ENCODE peak calls at places on chromosomes 13 and 19, in seven cellular contexts. Z is mesendoderm, D is H9, A is neuronal stem cell, X is mesenchymal stem cell, I is IMR-90, H is H1. V is an unnamed sample.

GRCh38 chr13:50989476-50989875 is 79.9 kb downstream of the RNASEH2B start:
- DNase-seq in Z (peak), H (no peak), A (no peak), X (peak), I (no peak), D (peak), V (no peak)

GRCh38 chr19:35692010-35692409 is 12.3 kb upstream of the ZBTB32 start:
- DNase-seq in D (no peak), Z (no peak), H (no peak), A (no peak), I (no peak), X (no peak), V (no peak)

GRCh38 chr13:46359731-46360130 is 27.3 kb downstream of the RUBCNL start:
- DNase-seq in H (no peak), I (peak), X (peak), D (no peak), A (no peak), Z (no peak), V (no peak)

GRCh38 chr19:42989851-42990250 is 36.4 kb downstream of the PSG11 start:
- DNase-seq in X (no peak), A (no peak), Z (no peak), H (no peak), D (no peak), I (no peak), V (no peak)

GRCh38 chr13:76696370-76696769 is 189.8 kb downstream of the KCTD12 start:
- DNase-seq in Z (peak), H (no peak), X (peak), A (no peak), I (peak), D (no peak), V (no peak)

GRCh38 chr19:54063350-54064078 is at the start of gene VSTM1:
- DNase-seq in Z (no peak), I (no peak), H (no peak), X (no peak), A (no peak), D (no peak), V (no peak)

GRCh38 chr13:49874430-49874829 is 61.7 kb downstream of the SPRYD7 start:
- DNase-seq in D (no peak), X (no peak), I (no peak), Z (no peak), H (no peak), A (no peak), V (no peak)

GRCh38 chr19:55579766-55580621 is 654 bp downstream of the ZNF579 start:
- DNase-seq in Z (peak), X (peak), A (no peak), H (no peak), D (peak), I (peak), V (no peak)

GRCh38 chr19:11949201-11949600 is 15.6 kb upstream of the ZNF763 start:
- DNase-seq in X (peak), Z (peak), I (peak), D (no peak), H (no peak), A (no peak), V (no peak)

GRCh38 chr13:79528356-79528755 is 47.4 kb downstream of the NDFIP2 start:
- DNase-seq in D (no peak), X (peak), I (peak), A (no peak), H (no peak), Z (no peak), V (no peak)

GRCh38 chr19:49475191-49475932 is 1.3 kb downstream of the FLT3LG start:
- DNase-seq in I (no peak), A (no peak), X (no peak), H (no peak), Z (no peak), D (peak), V (no peak)

GRCh38 chr19:36939153-36939552 is 23.0 kb downstream of the ZNF568 start:
- DNase-seq in A (no peak), H (no peak), X (no peak), D (no peak), Z (peak), I (no peak), V (peak)

GRCh38 chr13:108093616-108094015 is 121.7 kb downstream of the LIG4 start:
- DNase-seq in D (no peak), I (no peak), H (no peak), A (no peak), X (no peak), Z (no peak), V (no peak)

GRCh38 chr19:46787331-46788100 is 878 bp downstream of the SLC1A5 start:
- DNase-seq in I (peak), Z (peak), X (peak), D (peak), H (no peak), A (peak), V (peak)

GRCh38 chr13:25217023-25217909 is 45.2 kb upstream of the AMER2 start:
- DNase-seq in X (peak), A (no peak), I (peak), H (no peak), D (no peak), Z (peak), V (peak)

GRCh38 chr13:25267715-25268114 is 19.6 kb downstream of the MTMR6 start:
- DNase-seq in A (no peak), I (peak), D (no peak), X (peak), H (no peak), Z (no peak), V (no peak)

GRCh38 chr13:35549481-35549880 is 73.0 kb upstream of the MAB21L1 start:
- DNase-seq in D (no peak), X (peak), Z (peak), I (peak), H (no peak), A (no peak), V (peak)

GRCh38 chr13:107743983-107744382 is 471.4 kb downstream of the LIG4 start:
- DNase-seq in I (peak), H (no peak), Z (peak), X (peak), D (no peak), A (no peak), V (no peak)

GRCh38 chr13:20969182-20969581 is 66.6 kb upstream of the XPO4 start:
- DNase-seq in Z (no peak), X (peak), D (no peak), I (peak), H (no peak), A (no peak), V (no peak)

GRCh38 chr19:33227242-33227650 is 1.6 kb upstream of the SLC7A10 start:
- DNase-seq in D (peak), A (no peak), H (no peak), Z (peak), I (peak), X (peak), V (no peak)

GRCh38 chr19:48190288-48191284 is 20.1 kb downstream of the ZSWIM9 start:
- DNase-seq in I (peak), H (peak), Z (peak), X (peak), A (no peak), D (peak), V (peak)

GRCh38 chr13:41746259-41746658 is 214.7 kb downstream of the VWA8 start:
- DNase-seq in D (no peak), Z (no peak), H (no peak), X (peak), A (no peak), I (peak), V (no peak)

GRCh38 chr19:55673465-55673864 is 1.6 kb upstream of the EPN1 start:
- DNase-seq in I (no peak), Z (peak), D (no peak), X (no peak), A (no peak), H (no peak), V (no peak)

GRCh38 chr19:49592486-49593232 is 1.7 kb downstream of the PRR12 start:
- DNase-seq in X (peak), H (no peak), A (no peak), Z (peak), I (no peak), D (peak), V (peak)

GRCh38 chr19:35119578-35119977 is 4.0 kb downstream of the FXYD3 start:
- DNase-seq in Z (no peak), H (no peak), A (no peak), X (no peak), I (no peak), D (no peak), V (no peak)

GRCh38 chr19:44430956-44431355 is 17.3 kb downstream of the ZNF229 start:
- DNase-seq in H (no peak), A (no peak), X (no peak), Z (no peak), D (no peak), I (peak), V (no peak)

GRCh38 chr19:1076951-1077350 is 10.0 kb downstream of the ARHGAP45 start:
- DNase-seq in H (no peak), D (no peak), A (no peak), X (no peak), Z (no peak), I (no peak), V (no peak)

GRCh38 chr13:23810842-23811241 is 78.4 kb downstream of the MIPEP start:
- DNase-seq in I (no peak), Z (no peak), X (no peak), A (no peak), D (no peak), H (no peak), V (no peak)

GRCh38 chr19:48367855-48368254 is 3.7 kb downstream of the SYNGR4 start:
- DNase-seq in I (no peak), D (no peak), X (no peak), H (no peak), Z (no peak), A (no peak), V (no peak)

GRCh38 chr19:35860818-35861639 is 4.3 kb downstream of the KIRREL2 start:
- DNase-seq in A (peak), H (peak), I (no peak), Z (peak), D (peak), X (peak), V (peak)

GRCh38 chr19:57850553-57851017 is 926 bp downstream of the ZNF587 start:
- DNase-seq in I (peak), A (peak), D (peak), H (no peak), Z (peak), X (peak), V (peak)

GRCh38 chr13:47211106-47211505 is 314.3 kb upstream of the HTR2A start:
- DNase-seq in H (peak), X (peak), D (peak), I (peak), A (no peak), Z (peak), V (peak)

GRCh38 chr19:15453906-15454305 is 4.2 kb upstream of the WIZ start:
- DNase-seq in H (no peak), X (no peak), D (no peak), I (no peak), A (no peak), Z (no peak), V (no peak)

GRCh38 chr13:33891196-33891742 is 73.3 kb downstream of the RFC3 start:
- DNase-seq in D (no peak), Z (no peak), X (no peak), A (no peak), I (no peak), H (no peak), V (no peak)

DNA sequence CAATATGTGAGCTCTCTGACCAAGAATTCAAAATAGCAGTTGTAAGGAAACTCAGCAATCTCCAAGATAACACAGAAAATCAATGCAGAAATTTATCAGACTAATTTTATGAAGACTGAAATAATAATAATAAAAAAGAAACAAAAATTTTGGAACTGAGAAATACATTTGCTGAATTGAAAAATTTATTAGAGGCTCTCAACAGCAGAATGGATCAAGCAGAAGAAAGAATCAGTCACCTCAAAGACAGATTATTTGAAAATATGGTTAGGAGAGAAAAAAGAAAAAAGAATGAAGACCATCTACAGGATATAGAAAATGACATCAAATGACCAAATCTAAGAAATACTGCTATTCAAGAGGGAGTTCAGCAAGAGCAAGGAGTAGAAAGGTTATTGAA is 75.6 kb downstream of the RFC3 start:
- DNase-seq in D (no peak), Z (no peak), A (no peak), I (no peak), H (no peak), X (no peak), V (no peak)
- H3K18ac ChIP-seq in D (no peak), Z (no peak), A (no peak), I (no peak), H (no peak), X (no peak), V (no peak)

GRCh38 chr13:98458431-98458830 is 118.5 kb downstream of the STK24 start:
- DNase-seq in D (no peak), I (no peak), X (no peak), Z (no peak), A (no peak), H (no peak), V (no peak)

GRCh38 chr13:98454389-98454881 is 122.5 kb downstream of the STK24 start:
- DNase-seq in D (no peak), I (peak), H (no peak), A (no peak), X (peak), Z (no peak), V (no peak)

GRCh38 chr13:98457053-98457452 is 119.9 kb downstream of the STK24 start:
- DNase-seq in H (no peak), Z (no peak), I (no peak), A (no peak), X (no peak), D (no peak), V (no peak)

GRCh38 chr13:98459171-98459681 is 117.7 kb downstream of the STK24 start:
- DNase-seq in I (no peak), D (no peak), H (no peak), A (no peak), Z (no peak), X (no peak), V (no peak)

GRCh38 chr13:98456423-98456845 is 120.5 kb downstream of the STK24 start:
- DNase-seq in X (no peak), Z (no peak), I (no peak), A (no peak), H (no peak), D (no peak), V (no peak)
- H3K18ac ChIP-seq in X (no peak), Z (no peak), I (no peak), A (no peak), H (no peak), D (no peak), V (no peak)

GRCh38 chr13:67078062-67078461 is 152.1 kb downstream of the PCDH9 start:
- DNase-seq in H (no peak), D (no peak), X (no peak), Z (no peak), I (no peak), A (no peak), V (no peak)
- H3K18ac ChIP-seq in H (no peak), D (no peak), X (no peak), Z (no peak), I (no peak), A (no peak), V (no peak)

DNA sequence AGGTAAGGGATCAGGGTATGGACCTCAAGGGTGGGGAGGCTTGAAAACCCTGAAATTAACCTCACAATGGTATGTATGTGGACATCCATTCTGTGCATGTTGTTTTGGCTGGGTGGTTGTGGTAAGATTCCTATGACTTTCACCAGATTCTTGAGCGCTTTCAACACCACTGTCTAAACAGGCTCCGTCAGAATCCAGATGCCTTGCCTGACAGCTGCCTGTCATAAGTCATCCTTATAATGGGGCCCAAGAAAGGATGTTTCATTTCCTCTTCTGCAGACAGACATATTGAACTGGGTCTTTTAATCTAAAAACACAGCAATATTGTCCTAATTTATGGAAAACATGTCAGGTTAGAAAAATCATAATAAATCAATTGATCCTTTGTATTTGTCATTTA is 41.3 kb downstream of the ALOX5AP start:
- DNase-seq in D (no peak), X (no peak), H (no peak), A (no peak), I (no peak), Z (no peak), V (peak)
- H3K18ac ChIP-seq in D (no peak), X (no peak), H (no peak), A (no peak), I (no peak), Z (no peak), V (no peak)

DNA sequence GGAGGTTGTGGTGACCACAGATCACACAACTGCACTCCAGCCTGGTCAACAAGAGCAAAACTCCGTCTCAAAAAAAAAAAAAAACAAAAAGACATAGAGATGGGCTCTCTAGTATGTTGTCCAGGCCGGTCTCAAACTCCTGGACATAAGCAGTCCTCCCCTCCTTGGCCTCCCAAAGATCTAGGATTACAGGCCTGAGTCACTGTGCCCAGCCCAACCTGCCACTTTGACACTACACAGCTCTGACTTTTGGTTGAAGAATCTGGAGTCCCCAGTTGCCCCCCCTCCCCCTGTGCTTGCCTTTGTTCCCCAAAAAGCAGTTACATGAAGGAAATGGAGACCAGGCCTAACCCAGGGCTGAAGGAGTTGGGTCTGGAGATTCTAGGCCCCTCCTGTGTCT is 12.9 kb downstream of the CARM1 start:
- DNase-seq in I (peak), D (no peak), H (no peak), X (peak), Z (no peak), A (no peak), V (peak)
- H3K18ac ChIP-seq in I (no peak), D (no peak), H (peak), X (no peak), Z (no peak), A (no peak), V (no peak)

GRCh38 chr19:38319421-38320258 is at the start of gene KCNK6:
- DNase-seq in D (peak), X (peak), A (no peak), H (no peak), I (no peak), Z (peak), V (peak)

GRCh38 chr19:38317104-38317612 is 1.4 kb upstream of the YIF1B start:
- DNase-seq in X (no peak), H (no peak), I (no peak), D (no peak), Z (no peak), A (no peak), V (no peak)

GRCh38 chr19:38320969-38321339 is 1.3 kb downstream of the KCNK6 start:
- DNase-seq in A (no peak), Z (no peak), X (no peak), H (no peak), I (no peak), D (no peak), V (no peak)

GRCh38 chr19:38316477-38317067 is 825 bp upstream of the YIF1B start:
- DNase-seq in Z (no peak), I (no peak), D (no peak), X (no peak), A (no peak), H (no peak), V (no peak)

GRCh38 chr19:38318595-38319142 is 976 bp upstream of the KCNK6 start:
- DNase-seq in A (no peak), X (no peak), I (no peak), H (no peak), D (no peak), Z (no peak), V (no peak)
- H3K18ac ChIP-seq in A (no peak), X (no peak), I (no peak), H (no peak), D (no peak), Z (no peak), V (no peak)

GRCh38 chr19:14183741-14184395 is 22.1 kb downstream of the ADGRL1 start:
- DNase-seq in X (no peak), Z (no peak), H (no peak), I (no peak), A (no peak), D (no peak), V (no peak)

GRCh38 chr19:14182481-14182880 is 23.5 kb downstream of the ADGRL1 start:
- DNase-seq in H (no peak), D (no peak), I (no peak), X (no peak), A (no peak), Z (no peak), V (no peak)

GRCh38 chr19:14185158-14185557 is 20.8 kb downstream of the ADGRL1 start:
- DNase-seq in D (no peak), I (no peak), H (no peak), Z (no peak), A (no peak), X (no peak), V (no peak)

GRCh38 chr19:14189415-14189814 is 16.6 kb downstream of the ADGRL1 start:
- DNase-seq in I (no peak), X (no peak), Z (no peak), A (no peak), H (no peak), D (no peak), V (no peak)

GRCh38 chr19:14187586-14187985 is 18.4 kb downstream of the ADGRL1 start:
- DNase-seq in Z (no peak), I (no peak), H (no peak), D (no peak), X (no peak), A (no peak), V (no peak)
- H3K18ac ChIP-seq in Z (no peak), I (no peak), H (no peak), D (no peak), X (no peak), A (no peak), V (no peak)

GRCh38 chr13:40596484-40596883 is 70.0 kb downstream of the FOXO1 start:
- DNase-seq in D (no peak), I (no peak), X (no peak), Z (no peak), A (no peak), H (no peak), V (no peak)
- H3K18ac ChIP-seq in D (no peak), I (no peak), X (no peak), Z (no peak), A (no peak), H (no peak), V (no peak)

GRCh38 chr19:30316560-30317106 is 55.6 kb upstream of the ZNF536 start:
- DNase-seq in I (no peak), H (no peak), D (no peak), Z (no peak), A (no peak), X (no peak), V (no peak)

GRCh38 chr19:30314056-30314804 is 58.0 kb upstream of the ZNF536 start:
- DNase-seq in Z (no peak), D (no peak), I (no peak), A (no peak), H (no peak), X (no peak), V (no peak)

GRCh38 chr19:30314805-30315155 is 57.4 kb upstream of the ZNF536 start:
- DNase-seq in I (no peak), D (no peak), X (no peak), H (no peak), A (no peak), Z (no peak), V (no peak)

GRCh38 chr19:30316000-30316491 is 56.1 kb upstream of the ZNF536 start:
- DNase-seq in H (no peak), Z (no peak), D (no peak), A (no peak), X (no peak), I (no peak), V (no peak)

GRCh38 chr19:30315159-30315558 is 57.0 kb upstream of the ZNF536 start:
- DNase-seq in A (no peak), I (no peak), Z (no peak), X (no peak), D (no peak), H (no peak), V (no peak)
- H3K18ac ChIP-seq in A (no peak), I (no peak), Z (no peak), X (no peak), D (no peak), H (no peak), V (no peak)

DNA sequence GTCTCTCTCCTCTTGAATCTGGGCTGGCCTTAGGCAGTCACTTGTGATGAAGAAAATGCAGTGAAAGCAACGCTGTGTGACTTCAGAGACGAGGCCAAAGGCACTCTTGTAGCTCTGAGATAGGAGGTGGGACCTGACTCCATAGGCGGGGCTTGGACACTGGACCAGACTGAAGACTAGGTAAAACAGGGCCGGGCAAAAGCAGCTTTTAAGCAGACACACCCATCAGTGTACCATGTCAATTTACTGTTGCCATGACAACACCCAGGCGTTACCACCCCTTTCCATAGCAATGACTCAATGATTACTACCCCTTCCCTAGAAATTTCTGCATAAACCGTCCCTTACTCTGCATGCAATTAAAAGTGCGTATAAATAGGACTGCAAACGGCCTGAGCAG is 6.6 kb upstream of the EID2 start:
- DNase-seq in I (no peak), Z (peak), H (no peak), D (peak), A (no peak), X (no peak), V (peak)
- H3K18ac ChIP-seq in I (no peak), Z (no peak), H (no peak), D (no peak), A (no peak), X (no peak), V (no peak)